ENCODE peak calls at places on chromosome 14, in five cellular contexts. C, K, B, W and D are unnamed samples.

GRCh38 chr14:72909163-72909562 is 15.3 kb upstream of the DPF3 start:
- DNase-seq in C (no peak), K (no peak), B (no peak), W (no peak), D (no peak)

GRCh38 chr14:85853996-85854526 is 324.1 kb downstream of the FLRT2 start:
- DNase-seq in C (no peak), K (no peak), B (no peak), W (no peak), D (no peak)

GRCh38 chr14:68312884-68313725 is 479.8 kb downstream of the ZFP36L1 start:
- DNase-seq in C (no peak), K (no peak), B (no peak), W (no peak), D (no peak)

GRCh38 chr14:92568621-92569479 is 55.3 kb downstream of the RIN3 start:
- DNase-seq in C (no peak), K (no peak), B (no peak), W (no peak), D (peak)

GRCh38 chr14:103530390-103530789 is 1.4 kb downstream of the TRMT61A start:
- DNase-seq in C (no peak), K (no peak), B (no peak), W (no peak), D (peak)

GRCh38 chr14:81472096-81472800 is 61.4 kb downstream of the SEL1L start:
- DNase-seq in C (no peak), K (no peak), B (no peak), W (no peak), D (no peak)

GRCh38 chr14:96091941-96092411 is 52.8 kb downstream of the C14orf132 start:
- DNase-seq in C (peak), K (no peak), B (no peak), W (no peak), D (no peak)

GRCh38 chr14:23951590-23952143 is 1.9 kb upstream of the DHRS4 start:
- DNase-seq in C (no peak), K (no peak), B (no peak), W (no peak), D (no peak)

GRCh38 chr14:78227466-78228077 is 57.4 kb downstream of the NRXN3 start:
- DNase-seq in C (no peak), K (no peak), B (peak), W (peak), D (no peak)

GRCh38 chr14:99274346-99275221 is 2.6 kb upstream of the BCL11B start:
- DNase-seq in C (no peak), K (no peak), B (peak), W (peak), D (no peak)

GRCh38 chr14:104531421-104532190 is 48.0 kb upstream of the C14orf180 start:
- DNase-seq in C (peak), K (no peak), B (no peak), W (no peak), D (peak)

GRCh38 chr14:90375934-90376333 is 20.9 kb upstream of the CALM1 start:
- DNase-seq in C (no peak), K (no peak), B (no peak), W (no peak), D (no peak)

GRCh38 chr14:53894456-53894855 is 62.2 kb downstream of the BMP4 start:
- DNase-seq in C (no peak), K (no peak), B (no peak), W (no peak), D (no peak)

GRCh38 chr14:29144598-29144997 is 378.0 kb downstream of the FOXG1 start:
- DNase-seq in C (no peak), K (no peak), B (no peak), W (no peak), D (no peak)